ENCODE peak calls at places on chromosomes 6 and 20, in five cellular contexts. N, B, U, H and Y are unnamed samples.

GRCh38 chr6:66995669-66996068 is 1288.6 kb upstream of the EYS start:
- DNase-seq in N (no peak), B (no peak), U (no peak), H (no peak), Y (no peak)

GRCh38 chr20:63312690-63313348 is 19.8 kb downstream of the COL20A1 start:
- DNase-seq in N (no peak), B (no peak), U (no peak), H (no peak), Y (no peak)

GRCh38 chr6:144922120-144922722 is 637.1 kb downstream of the UTRN start:
- DNase-seq in N (no peak), B (no peak), U (no peak), H (peak), Y (peak)

GRCh38 chr20:16475225-16475624 is 98.0 kb downstream of the KIF16B start:
- DNase-seq in N (peak), B (no peak), U (no peak), H (peak), Y (no peak)

GRCh38 chr20:62860391-62860923 is 1.2 kb downstream of the TCFL5 start:
- DNase-seq in N (peak), B (no peak), U (no peak), H (peak), Y (no peak)

GRCh38 chr20:47795214-47795667 is 10.0 kb upstream of the SULF2 start:
- DNase-seq in N (no peak), B (no peak), U (no peak), H (peak), Y (no peak)

GRCh38 chr20:37298190-37298939 is 8.9 kb downstream of the MANBAL start:
- DNase-seq in N (no peak), B (no peak), U (no peak), H (peak), Y (no peak)

GRCh38 chr6:110541701-110542309 is 65.4 kb upstream of the SLC22A16 start:
- DNase-seq in N (no peak), B (no peak), U (no peak), H (peak), Y (no peak)

GRCh38 chr20:35828434-35828833 is 56.6 kb downstream of the PHF20 start:
- DNase-seq in N (peak), B (no peak), U (no peak), H (peak), Y (no peak)

GRCh38 chr6:35047265-35048011 is 93.7 kb downstream of the TCP11 start:
- DNase-seq in N (no peak), B (no peak), U (no peak), H (peak), Y (peak)

GRCh38 chr20:17969884-17970409 is 1.1 kb downstream of the MGME1 start:
- DNase-seq in N (no peak), B (peak), U (no peak), H (peak), Y (peak)

GRCh38 chr6:161228911-161229591 is 44.8 kb downstream of the AGPAT4 start:
- DNase-seq in N (peak), B (no peak), U (no peak), H (peak), Y (peak)

GRCh38 chr20:25372584-25373336 is 17.9 kb downstream of the ABHD12 start:
- DNase-seq in N (no peak), B (no peak), U (no peak), H (peak), Y (peak)

GRCh38 chr6:7624781-7625710 is 35.0 kb downstream of the SNRNP48 start:
- DNase-seq in N (no peak), B (no peak), U (peak), H (no peak), Y (no peak)

GRCh38 chr6:44254201-44254956 is 2.9 kb downstream of the SLC35B2 start:
- DNase-seq in N (no peak), B (no peak), U (no peak), H (no peak), Y (no peak)

GRCh38 chr20:50416930-50417329 is 93.3 kb upstream of the PTPN1 start:
- DNase-seq in N (no peak), B (no peak), U (no peak), H (no peak), Y (no peak)

GRCh38 chr6:121826156-121826810 is 390.8 kb downstream of the GJA1 start:
- DNase-seq in N (no peak), B (no peak), U (no peak), H (peak), Y (peak)

GRCh38 chr6:118202517-118202916 is 295.5 kb downstream of the SLC35F1 start:
- DNase-seq in N (no peak), B (no peak), U (no peak), H (no peak), Y (no peak)

GRCh38 chr20:2234788-2235187 is 61.0 kb upstream of the TGM3 start:
- DNase-seq in N (peak), B (no peak), U (peak), H (peak), Y (no peak)